ENCODE peak calls at places on chromosomes 12 and 14, in four cellular contexts. J is HepG2, P is A549, H is K562. Q is an unnamed sample.
A peak's percentile ranks its signal among the peaks of the same experiment; 100 is the strongest.

GRCh38 chr12:70849265-70849960 is 71.1 kb downstream of the PTPRR start:
- DNase-seq in J (peak; percentile 2), P (peak; percentile 9), H (peak; percentile 24), Q (no peak)

GRCh38 chr14:97380539-97380941 is 583.4 kb downstream of the VRK1 start:
- DNase-seq in J (no peak), P (peak; percentile 1), H (no peak), Q (no peak)

GRCh38 chr12:71787574-71787973 is 32.9 kb downstream of the RAB21 start:
- DNase-seq in J (no peak), P (no peak), H (peak; percentile 14), Q (no peak)

GRCh38 chr14:105150368-105151111 is 18.0 kb downstream of the JAG2 start:
- DNase-seq in J (no peak), P (no peak), H (no peak), Q (no peak)

GRCh38 chr12:4736048-4736447 is 15.8 kb downstream of the GALNT8 start:
- DNase-seq in J (no peak), P (no peak), H (no peak), Q (no peak)

GRCh38 chr14:51544426-51544825 is 107.3 kb upstream of the FRMD6 start:
- DNase-seq in J (no peak), P (no peak), H (no peak), Q (no peak)

GRCh38 chr14:101478096-101478495 is 83.2 kb upstream of the DIO3 start:
- DNase-seq in J (no peak), P (no peak), H (no peak), Q (no peak)

GRCh38 chr12:112170376-112170775 is 45.0 kb downstream of the TRAFD1 start:
- DNase-seq in J (no peak), P (peak; percentile 30), H (peak; percentile 80), Q (peak; percentile 42)

GRCh38 chr14:64628940-64629403 is 75.3 kb upstream of the PLEKHG3 start:
- DNase-seq in J (no peak), P (peak; percentile 94), H (no peak), Q (no peak)

GRCh38 chr14:50783542-50783941 is 47.4 kb downstream of the NIN start:
- DNase-seq in J (no peak), P (no peak), H (no peak), Q (no peak)

GRCh38 chr14:99454246-99454645 is 26.4 kb downstream of the SETD3 start:
- DNase-seq in J (no peak), P (no peak), H (no peak), Q (no peak)

GRCh38 chr12:2395352-2395977 is 342.7 kb downstream of the CACNA1C start:
- DNase-seq in J (peak; percentile 29), P (peak; percentile 46), H (peak; percentile 49), Q (peak; percentile 85)

GRCh38 chr14:101068293-101068957 is 164.9 kb upstream of the RTL1 start:
- DNase-seq in J (no peak), P (no peak), H (no peak), Q (peak; percentile 8)

GRCh38 chr12:104695453-104696148 is 238.9 kb downstream of the CHST11 start:
- DNase-seq in J (no peak), P (no peak), H (no peak), Q (no peak)

GRCh38 chr12:22986997-22987396 is 362.0 kb downstream of the ETNK1 start:
- DNase-seq in J (no peak), P (no peak), H (no peak), Q (no peak)

GRCh38 chr14:76117789-76118188 is 33.9 kb upstream of the GPATCH2L start:
- DNase-seq in J (no peak), P (no peak), H (no peak), Q (no peak)

GRCh38 chr14:69650948-69651369 is 39.6 kb downstream of the SUSD6 start:
- DNase-seq in J (no peak), P (no peak), H (no peak), Q (no peak)

GRCh38 chr12:14571779-14572178 is 4.1 kb upstream of the PLBD1 start:
- DNase-seq in J (no peak), P (no peak), H (no peak), Q (no peak)

DNA sequence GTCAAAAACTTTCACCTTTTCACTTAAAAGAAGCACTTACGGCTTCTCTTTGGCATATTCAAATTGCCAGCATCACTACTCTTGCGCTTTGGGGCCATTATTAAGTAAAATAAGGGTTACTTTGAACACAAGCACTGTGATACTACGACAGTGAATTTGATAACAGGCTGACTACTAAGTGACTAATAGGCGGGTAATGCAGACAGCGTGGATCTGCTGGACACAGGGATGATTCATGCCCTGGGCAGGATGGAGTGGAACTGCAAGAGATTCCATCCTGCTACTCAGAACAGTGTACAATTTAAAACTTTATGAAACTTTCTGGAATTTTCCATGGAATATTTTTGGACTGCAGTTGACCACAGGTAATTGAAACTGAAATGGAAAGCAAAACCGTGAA is 45.9 kb downstream of the YEATS4 start:
- DNase-seq in J (peak; percentile 47), P (peak; percentile 95), H (no peak), Q (no peak)
- TF ChIP-seq NR3C1 in J (no peak), P (no peak), H (no peak), Q (no peak)

GRCh38 chr14:95337052-95337595 is 17.4 kb upstream of the CLMN start:
- DNase-seq in J (no peak), P (no peak), H (no peak), Q (no peak)
- TF ChIP-seq NR3C1 in J (no peak), P (no peak), H (no peak), Q (no peak)

GRCh38 chr14:103716899-103717411 is 1.3 kb downstream of the ZFYVE21 start:
- DNase-seq in J (peak; percentile 11), P (no peak), H (no peak), Q (no peak)

GRCh38 chr14:103714063-103714724 is 1.1 kb downstream of the XRCC3 start:
- DNase-seq in J (no peak), P (no peak), H (no peak), Q (no peak)

GRCh38 chr14:103716091-103716801 is 636 bp downstream of the ZFYVE21 start:
- DNase-seq in J (no peak), P (no peak), H (peak; percentile 28), Q (no peak)

GRCh38 chr14:103713304-103714062 is 1.8 kb downstream of the XRCC3 start:
- DNase-seq in J (no peak), P (no peak), H (peak; percentile 18), Q (no peak)

GRCh38 chr14:103715052-103716000 is at the start of the genes XRCC3 and ZFYVE21:
- DNase-seq in J (peak; percentile 98), P (peak; percentile 99), H (peak; percentile 99), Q (peak; percentile 100)
- TF ChIP-seq NR3C1 in J (no peak), P (no peak), H (no peak), Q (peak; percentile 16)

GRCh38 chr12:117214797-117215196 is 24.5 kb upstream of the FBXO21 start:
- DNase-seq in J (no peak), P (no peak), H (no peak), Q (no peak)

GRCh38 chr12:117212563-117213190 is 22.4 kb upstream of the FBXO21 start:
- DNase-seq in J (peak; percentile 46), P (peak; percentile 79), H (peak; percentile 77), Q (peak; percentile 80)

GRCh38 chr12:117210266-117210918 is 20.1 kb upstream of the FBXO21 start:
- DNase-seq in J (no peak), P (no peak), H (no peak), Q (no peak)

GRCh38 chr12:117216686-117217085 is 26.4 kb upstream of the FBXO21 start:
- DNase-seq in J (no peak), P (no peak), H (no peak), Q (no peak)

DNA sequence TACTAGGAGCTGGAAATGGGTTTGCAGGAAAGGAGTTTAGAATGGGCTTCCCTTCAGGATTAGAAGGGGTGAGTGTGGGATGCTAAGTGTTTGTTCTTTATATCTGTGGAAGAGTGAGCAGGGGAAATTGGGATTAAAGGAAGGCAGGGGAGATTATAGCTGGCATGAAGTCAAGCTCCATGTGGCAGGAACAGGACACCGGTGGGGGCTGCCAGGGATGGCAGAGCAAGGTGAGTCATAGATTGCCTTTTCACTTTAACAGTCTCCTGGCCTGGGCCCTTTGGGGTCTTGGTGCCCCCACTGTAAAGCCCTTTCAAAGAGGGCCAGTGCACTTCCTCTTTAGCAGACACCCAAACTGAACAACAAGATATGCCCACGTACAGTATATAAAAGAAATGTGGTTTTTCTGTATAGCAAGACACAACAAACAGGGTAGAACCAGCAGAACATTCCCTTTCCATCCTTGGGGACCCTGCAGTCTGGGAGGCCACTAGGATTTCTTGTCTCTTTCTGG is 23.1 kb upstream of the FBXO21 start:
- DNase-seq in J (no peak), P (no peak), H (no peak), Q (no peak)
- TF ChIP-seq NR3C1 in J (no peak), P (no peak), H (no peak), Q (no peak)

GRCh38 chr14:95463173-95463901 is 53.1 kb downstream of the SYNE3 start:
- DNase-seq in J (no peak), P (no peak), H (no peak), Q (no peak)
- TF ChIP-seq NR3C1 in J (no peak), P (no peak), H (no peak), Q (no peak)

GRCh38 chr12:115166698-115167315 is 482.8 kb upstream of the TBX3 start:
- DNase-seq in J (peak; percentile 18), P (peak; percentile 20), H (no peak), Q (no peak)

GRCh38 chr12:115160290-115161108 is 476.5 kb upstream of the TBX3 start:
- DNase-seq in J (no peak), P (no peak), H (no peak), Q (no peak)

GRCh38 chr12:115158816-115159215 is 474.8 kb upstream of the TBX3 start:
- DNase-seq in J (no peak), P (no peak), H (no peak), Q (no peak)

GRCh38 chr12:115163710-115164109 is 479.7 kb upstream of the TBX3 start:
- DNase-seq in J (no peak), P (no peak), H (no peak), Q (no peak)
- TF ChIP-seq NR3C1 in J (no peak), P (no peak), H (no peak), Q (no peak)

GRCh38 chr12:132837693-132838463 is 9.2 kb upstream of the GOLGA3 start:
- DNase-seq in J (no peak), P (no peak), H (no peak), Q (no peak)
- TF ChIP-seq NR3C1 in J (no peak), P (no peak), H (no peak), Q (no peak)